ENCODE peak calls at places on chromosome 22, in seven cellular contexts. R is effector CD4-positive, alpha-beta T cell; Q is endothelial cell; Y is HT1080; B is stimulated activated CD8-positive, alpha-beta memory T cell treated with anti-CD3 and anti-CD28 coated beads, Interleukin-15, amount 100 ng/mL, for 1 hour; K is pulmonary artery endothelial cell; W is neuronal stem cell. Z is an unnamed sample.

GRCh38 chr22:26894766-26895485 is 237.5 kb downstream of the MIAT start:
- DNase-seq in Q (no peak), B (no peak), W (no peak), R (no peak), K (peak), Y (peak), Z (peak)

GRCh38 chr22:19290400-19291217 is 910 bp downstream of the CLTCL1 start:
- DNase-seq in W (no peak), R (no peak), B (no peak), K (no peak), Q (no peak), Y (peak), Z (peak)

GRCh38 chr22:30804626-30805025 is 110.0 kb downstream of the OSBP2 start:
- DNase-seq in W (no peak), Y (no peak), K (no peak), Q (no peak), B (no peak), R (no peak), Z (no peak)

GRCh38 chr22:31148953-31149627 is 8.8 kb upstream of the PLA2G3 start:
- DNase-seq in K (peak), Y (peak), W (peak), R (peak), Q (peak), B (no peak), Z (peak)

GRCh38 chr22:41568811-41569210 is 8.0 kb downstream of the CSDC2 start:
- DNase-seq in W (no peak), R (no peak), Q (no peak), K (no peak), Y (no peak), B (no peak), Z (no peak)

GRCh38 chr22:25763239-25763777 is 21.3 kb downstream of the MYO18B start:
- DNase-seq in Q (no peak), K (no peak), B (no peak), W (no peak), R (no peak), Y (peak), Z (no peak)

GRCh38 chr22:23400286-23400981 is 179.7 kb downstream of the IGLL1 start:
- DNase-seq in Q (no peak), K (no peak), Y (no peak), R (no peak), W (no peak), B (no peak), Z (no peak)

GRCh38 chr22:42939941-42940653 is 74.9 kb downstream of the PACSIN2 start:
- DNase-seq in R (no peak), Q (no peak), K (peak), W (no peak), B (no peak), Y (peak), Z (no peak)

GRCh38 chr22:20517422-20517821 is 10.0 kb downstream of the MED15 start:
- DNase-seq in Q (no peak), K (no peak), W (no peak), B (no peak), R (no peak), Y (no peak), Z (no peak)

GRCh38 chr22:49972163-49973017 is 11.8 kb downstream of the PIM3 start:
- DNase-seq in K (no peak), Q (peak), B (no peak), W (no peak), Y (no peak), R (peak), Z (peak)

GRCh38 chr22:26610072-26610958 is 7.5 kb downstream of the CRYBB1 start:
- DNase-seq in Y (peak), K (no peak), Q (no peak), R (no peak), B (no peak), W (no peak), Z (peak)

GRCh38 chr22:24178021-24178431 is 3.3 kb upstream of the SUSD2 start:
- DNase-seq in W (no peak), K (no peak), B (no peak), R (no peak), Q (no peak), Y (no peak), Z (no peak)

GRCh38 chr22:20406686-20407408 is 12.9 kb downstream of the ZNF74 start:
- DNase-seq in Y (no peak), Q (no peak), B (no peak), K (no peak), R (no peak), W (no peak), Z (no peak)

GRCh38 chr22:36577019-36577418 is 48.1 kb upstream of the EIF3D start:
- DNase-seq in Q (no peak), W (no peak), B (no peak), R (no peak), Y (peak), K (no peak), Z (no peak)

GRCh38 chr22:21937821-21938070 is 14.9 kb downstream of the PPM1F start:
- DNase-seq in R (no peak), B (no peak), Y (no peak), W (no peak), Q (no peak), K (no peak), Z (no peak)

GRCh38 chr22:44847892-44848291 is 95.5 kb downstream of the ARHGAP8 start:
- DNase-seq in Y (no peak), B (no peak), R (no peak), W (no peak), K (no peak), Q (no peak), Z (no peak)

GRCh38 chr22:46964773-46965550 is 202.5 kb downstream of the TBC1D22A start:
- DNase-seq in K (no peak), B (no peak), R (no peak), Q (no peak), W (no peak), Y (no peak), Z (no peak)

GRCh38 chr22:43060213-43060612 is 29.0 kb downstream of the TTLL1 start:
- DNase-seq in B (no peak), R (no peak), W (peak), Q (peak), K (no peak), Y (no peak), Z (peak)

GRCh38 chr22:37566903-37567798 is 6.9 kb downstream of the CDC42EP1 start:
- DNase-seq in R (peak), Q (peak), B (peak), Y (peak), K (no peak), W (peak), Z (peak)